ENCODE peak calls at places on chromosomes 7 and 10, in eight cellular contexts. R, U, H, J, G, O, S and F are unnamed samples.

GRCh38 chr7:28112883-28113540 is 67.6 kb downstream of the JAZF1 start:
- DNase-seq in R (no peak), U (no peak), H (no peak), J (no peak), G (peak), O (no peak), S (no peak), F (no peak)

GRCh38 chr7:435518-436366 is 83.9 kb downstream of the PDGFA start:
- DNase-seq in R (peak), U (no peak), H (no peak), J (no peak), G (no peak), O (no peak), S (peak), F (no peak)

GRCh38 chr7:138886501-138886917 is 88.5 kb upstream of the ATP6V0A4 start:
- DNase-seq in R (no peak), U (no peak), H (peak), J (peak), G (peak), O (no peak), S (peak), F (no peak)

GRCh38 chr10:128059915-128060314 is 66.3 kb downstream of the MKI67 start:
- DNase-seq in R (no peak), U (no peak), H (no peak), J (no peak), G (no peak), O (no peak), S (no peak), F (no peak)

GRCh38 chr7:115340828-115341227 is 418.9 kb downstream of the MDFIC start:
- DNase-seq in R (no peak), U (no peak), H (no peak), J (no peak), G (no peak), O (no peak), S (peak), F (peak)

GRCh38 chr10:73743327-73743904 is 756 bp upstream of the SEC24C start:
- DNase-seq in R (no peak), U (no peak), H (no peak), J (no peak), G (no peak), O (no peak), S (no peak), F (no peak)

GRCh38 chr7:46939089-46939488 is 642.8 kb downstream of the TNS3 start:
- DNase-seq in R (no peak), U (no peak), H (no peak), J (no peak), G (no peak), O (no peak), S (no peak), F (no peak)

GRCh38 chr10:43196981-43197833 is 59.0 kb downstream of the CSGALNACT2 start:
- DNase-seq in R (no peak), U (peak), H (no peak), J (no peak), G (no peak), O (no peak), S (no peak), F (peak)

GRCh38 chr7:113247198-113247597 is 128.8 kb upstream of the SMIM30 start:
- DNase-seq in R (no peak), U (no peak), H (no peak), J (no peak), G (no peak), O (no peak), S (no peak), F (no peak)

GRCh38 chr7:45646996-45647411 is 72.8 kb downstream of the ADCY1 start:
- DNase-seq in R (no peak), U (no peak), H (no peak), J (no peak), G (no peak), O (peak), S (no peak), F (peak)

GRCh38 chr10:34959786-34960185 is 130.4 kb downstream of the CUL2 start:
- DNase-seq in R (no peak), U (no peak), H (no peak), J (no peak), G (no peak), O (no peak), S (no peak), F (no peak)

GRCh38 chr7:55571534-55572377 is 546 bp downstream of the VOPP1 start:
- DNase-seq in R (peak), U (peak), H (peak), J (peak), G (peak), O (no peak), S (peak), F (peak)

GRCh38 chr10:31368724-31369123 is 49.7 kb downstream of the ZEB1 start:
- DNase-seq in R (no peak), U (no peak), H (no peak), J (no peak), G (no peak), O (no peak), S (no peak), F (no peak)

GRCh38 chr7:77651544-77652162 is 44.6 kb upstream of the RSBN1L start:
- DNase-seq in R (no peak), U (no peak), H (no peak), J (no peak), G (peak), O (no peak), S (peak), F (peak)

GRCh38 chr7:99576251-99576650 is 17.8 kb downstream of the ZNF655 start:
- DNase-seq in R (no peak), U (no peak), H (no peak), J (no peak), G (no peak), O (no peak), S (no peak), F (no peak)

GRCh38 chr7:40586197-40586596 is 451.4 kb downstream of the SUGCT start:
- DNase-seq in R (no peak), U (no peak), H (no peak), J (peak), G (no peak), O (no peak), S (no peak), F (no peak)

GRCh38 chr10:90344226-90344625 is 513.6 kb downstream of the HTR7 start:
- DNase-seq in R (no peak), U (no peak), H (no peak), J (no peak), G (no peak), O (no peak), S (no peak), F (no peak)

GRCh38 chr7:42691030-42691639 is 220.7 kb downstream of the C7orf25 start:
- DNase-seq in R (peak), U (no peak), H (peak), J (peak), G (peak), O (no peak), S (peak), F (peak)

GRCh38 chr7:97819161-97819560 is 53.0 kb downstream of the ASNS start:
- DNase-seq in R (no peak), U (no peak), H (no peak), J (no peak), G (peak), O (no peak), S (peak), F (no peak)

GRCh38 chr7:17304926-17305325 is 6.5 kb downstream of the AHR start:
- DNase-seq in R (no peak), U (no peak), H (no peak), J (peak), G (no peak), O (no peak), S (peak), F (peak)

GRCh38 chr7:155763721-155764431 is 48.4 kb downstream of the SHH start:
- DNase-seq in R (no peak), U (no peak), H (no peak), J (no peak), G (no peak), O (no peak), S (no peak), F (no peak)

GRCh38 chr10:15313844-15314243 is 57.2 kb downstream of the FAM171A1 start:
- DNase-seq in R (no peak), U (peak), H (no peak), J (no peak), G (no peak), O (no peak), S (no peak), F (no peak)

GRCh38 chr7:151501676-151502075 is 18.0 kb downstream of the RHEB start:
- DNase-seq in R (no peak), U (no peak), H (no peak), J (no peak), G (no peak), O (no peak), S (no peak), F (no peak)

GRCh38 chr7:25173184-25173583 is 48.1 kb upstream of the CYCS start:
- DNase-seq in R (peak), U (no peak), H (no peak), J (no peak), G (no peak), O (no peak), S (no peak), F (no peak)

GRCh38 chr10:129532838-129533237 is 65.8 kb downstream of the MGMT start:
- DNase-seq in R (no peak), U (no peak), H (no peak), J (no peak), G (no peak), O (no peak), S (no peak), F (no peak)

GRCh38 chr10:71302874-71303568 is 16.0 kb upstream of the SLC29A3 start:
- DNase-seq in R (no peak), U (no peak), H (no peak), J (peak), G (peak), O (no peak), S (peak), F (no peak)

GRCh38 chr7:77655836-77656455 is 40.3 kb upstream of the RSBN1L start:
- DNase-seq in R (peak), U (no peak), H (peak), J (no peak), G (no peak), O (no peak), S (no peak), F (no peak)

GRCh38 chr10:110965216-110965615 is 45.8 kb downstream of the SHOC2 start:
- DNase-seq in R (no peak), U (no peak), H (no peak), J (no peak), G (no peak), O (no peak), S (no peak), F (no peak)

GRCh38 chr7:121873795-121874194 is 834 bp downstream of the PTPRZ1 start:
- DNase-seq in R (no peak), U (no peak), H (no peak), J (no peak), G (no peak), O (no peak), S (no peak), F (no peak)

GRCh38 chr10:58064714-58065528 is 202.8 kb downstream of the IPMK start:
- DNase-seq in R (no peak), U (no peak), H (no peak), J (peak), G (peak), O (no peak), S (peak), F (peak)

GRCh38 chr7:25288536-25289283 is 60.4 kb upstream of the NPVF start:
- DNase-seq in R (no peak), U (no peak), H (peak), J (no peak), G (no peak), O (no peak), S (no peak), F (no peak)

GRCh38 chr7:14855033-14855794 is 47.3 kb downstream of the DGKB start:
- DNase-seq in R (no peak), U (no peak), H (no peak), J (no peak), G (no peak), O (no peak), S (no peak), F (no peak)

DNA sequence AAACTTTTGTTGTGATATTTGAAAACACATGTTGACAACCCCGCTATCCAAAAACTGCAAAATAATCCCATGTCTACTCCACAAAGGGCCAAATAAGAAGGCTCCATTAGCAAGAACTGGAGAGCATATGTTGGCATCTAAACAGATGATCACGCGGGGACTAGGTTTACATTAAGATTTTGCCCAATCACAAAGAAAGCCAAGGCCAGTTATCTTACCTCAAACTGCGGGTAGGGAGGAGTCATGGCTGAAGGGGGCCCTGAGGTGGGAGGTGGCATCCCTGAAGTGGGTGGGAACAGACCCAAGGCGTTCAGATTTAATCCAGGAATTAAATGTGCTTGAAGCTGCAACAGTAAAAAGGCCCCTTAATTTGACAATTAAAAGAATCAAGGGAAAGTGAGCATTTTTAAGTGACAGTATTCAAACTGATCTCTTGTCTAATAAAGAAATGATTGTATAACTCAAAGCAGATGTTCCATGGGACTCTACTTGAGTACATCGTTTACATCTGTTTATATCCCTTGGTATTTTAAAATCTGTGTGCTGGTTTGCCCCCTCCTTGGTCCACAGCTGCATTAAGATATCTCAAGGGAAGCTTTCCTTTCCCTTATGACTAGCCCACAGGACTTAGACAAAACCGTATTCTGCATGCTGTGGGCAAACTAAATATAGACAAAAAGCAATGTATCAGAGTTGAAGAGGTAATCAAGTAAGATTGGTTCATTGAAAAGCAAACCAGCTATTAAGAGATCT is 42.9 kb downstream of the MALSU1 start:
- DNase-seq in R (no peak), U (no peak), H (no peak), J (no peak), G (no peak), O (no peak), S (no peak), F (no peak)
- TF ChIP-seq POLR2A in R (no peak), U (no peak), H (no peak), J (no peak), G (no peak), O (no peak), S (no peak), F (no peak)

DNA sequence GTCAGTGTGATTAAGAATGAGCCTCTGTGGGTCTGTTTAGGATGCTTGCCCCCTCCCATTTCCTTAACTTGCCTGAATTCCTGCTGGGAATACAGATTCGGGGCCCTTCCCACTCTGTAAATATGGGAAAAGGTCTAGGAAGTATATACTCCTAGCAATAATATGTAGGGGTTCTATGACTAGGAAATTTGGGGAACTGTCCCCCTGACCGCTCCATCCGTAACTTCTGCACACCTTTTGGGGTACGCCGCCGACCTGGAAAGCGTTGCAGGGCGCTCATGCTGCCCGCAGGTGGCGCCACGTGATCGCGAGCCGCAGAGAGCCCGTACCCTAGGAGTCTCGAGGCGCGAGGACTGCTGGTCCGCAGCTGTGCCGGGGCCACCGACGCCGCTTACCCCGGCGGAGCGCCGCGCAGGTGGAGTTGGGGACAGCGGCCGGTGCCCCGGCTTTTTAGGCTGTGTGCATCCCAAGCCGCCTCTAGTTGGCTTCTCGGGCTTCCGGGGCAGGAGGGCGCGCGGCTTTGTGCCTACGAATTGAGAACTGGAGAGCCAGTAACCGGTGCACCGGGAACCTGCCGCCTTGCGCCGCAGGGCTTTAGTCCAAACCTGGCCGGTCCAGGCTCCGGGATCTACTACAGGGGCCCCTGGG is 656 bp upstream of the CNNM2 start:
- DNase-seq in R (peak), U (peak), H (peak), J (peak), G (peak), O (peak), S (peak), F (peak)
- TF ChIP-seq POLR2A in R (no peak), U (no peak), H (no peak), J (no peak), G (no peak), O (no peak), S (no peak), F (peak)

GRCh38 chr10:50417906-50418697 is 166.8 kb upstream of the ASAH2 start:
- DNase-seq in R (peak), U (peak), H (peak), J (peak), G (peak), O (peak), S (peak), F (peak)
- TF ChIP-seq POLR2A in R (no peak), U (peak), H (no peak), J (peak), G (no peak), O (no peak), S (no peak), F (peak)

GRCh38 chr10:72318383-72319262 is 36.1 kb downstream of the DNAJB12 start:
- DNase-seq in R (no peak), U (no peak), H (no peak), J (no peak), G (no peak), O (no peak), S (no peak), F (peak)

GRCh38 chr10:72315611-72316385 is 38.9 kb downstream of the DNAJB12 start:
- DNase-seq in R (peak), U (peak), H (peak), J (no peak), G (no peak), O (no peak), S (peak), F (peak)

GRCh38 chr10:72315054-72315453 is 39.7 kb downstream of the DNAJB12 start:
- DNase-seq in R (no peak), U (no peak), H (no peak), J (no peak), G (no peak), O (no peak), S (no peak), F (peak)

GRCh38 chr10:72316386-72316700 is 38.4 kb downstream of the DNAJB12 start:
- DNase-seq in R (no peak), U (no peak), H (no peak), J (no peak), G (no peak), O (no peak), S (no peak), F (peak)

GRCh38 chr10:72316748-72317435 is 37.8 kb downstream of the DNAJB12 start:
- DNase-seq in R (peak), U (peak), H (peak), J (no peak), G (peak), O (no peak), S (peak), F (peak)
- TF ChIP-seq POLR2A in R (no peak), U (no peak), H (no peak), J (no peak), G (no peak), O (no peak), S (no peak), F (no peak)

GRCh38 chr7:7664344-7664743 is 23.8 kb downstream of the UMAD1 start:
- DNase-seq in R (no peak), U (no peak), H (no peak), J (no peak), G (no peak), O (no peak), S (no peak), F (no peak)
- TF ChIP-seq POLR2A in R (no peak), U (no peak), H (no peak), J (no peak), G (no peak), O (no peak), S (no peak), F (no peak)

GRCh38 chr7:74287303-74288033 is 1.7 kb upstream of the CLIP2 start:
- DNase-seq in R (peak), U (no peak), H (no peak), J (no peak), G (no peak), O (no peak), S (no peak), F (no peak)

GRCh38 chr7:74288034-74288881 is 949 bp upstream of the CLIP2 start:
- DNase-seq in R (no peak), U (no peak), H (no peak), J (no peak), G (no peak), O (no peak), S (no peak), F (no peak)

GRCh38 chr7:74289660-74290589 is 718 bp downstream of the CLIP2 start:
- DNase-seq in R (peak), U (peak), H (peak), J (peak), G (no peak), O (peak), S (peak), F (peak)

GRCh38 chr7:74290590-74290950 is 1.4 kb downstream of the CLIP2 start:
- DNase-seq in R (peak), U (no peak), H (no peak), J (no peak), G (no peak), O (no peak), S (no peak), F (no peak)

GRCh38 chr7:74289018-74289659 is at the start of gene CLIP2:
- DNase-seq in R (peak), U (peak), H (peak), J (peak), G (peak), O (peak), S (peak), F (peak)
- TF ChIP-seq POLR2A in R (peak), U (peak), H (peak), J (peak), G (no peak), O (no peak), S (peak), F (peak)

GRCh38 chr7:141695803-141696289 is 6.1 kb downstream of the DENND11 start:
- DNase-seq in R (peak), U (no peak), H (peak), J (no peak), G (peak), O (no peak), S (peak), F (no peak)
- TF ChIP-seq POLR2A in R (no peak), U (no peak), H (no peak), J (no peak), G (no peak), O (no peak), S (no peak), F (no peak)

DNA sequence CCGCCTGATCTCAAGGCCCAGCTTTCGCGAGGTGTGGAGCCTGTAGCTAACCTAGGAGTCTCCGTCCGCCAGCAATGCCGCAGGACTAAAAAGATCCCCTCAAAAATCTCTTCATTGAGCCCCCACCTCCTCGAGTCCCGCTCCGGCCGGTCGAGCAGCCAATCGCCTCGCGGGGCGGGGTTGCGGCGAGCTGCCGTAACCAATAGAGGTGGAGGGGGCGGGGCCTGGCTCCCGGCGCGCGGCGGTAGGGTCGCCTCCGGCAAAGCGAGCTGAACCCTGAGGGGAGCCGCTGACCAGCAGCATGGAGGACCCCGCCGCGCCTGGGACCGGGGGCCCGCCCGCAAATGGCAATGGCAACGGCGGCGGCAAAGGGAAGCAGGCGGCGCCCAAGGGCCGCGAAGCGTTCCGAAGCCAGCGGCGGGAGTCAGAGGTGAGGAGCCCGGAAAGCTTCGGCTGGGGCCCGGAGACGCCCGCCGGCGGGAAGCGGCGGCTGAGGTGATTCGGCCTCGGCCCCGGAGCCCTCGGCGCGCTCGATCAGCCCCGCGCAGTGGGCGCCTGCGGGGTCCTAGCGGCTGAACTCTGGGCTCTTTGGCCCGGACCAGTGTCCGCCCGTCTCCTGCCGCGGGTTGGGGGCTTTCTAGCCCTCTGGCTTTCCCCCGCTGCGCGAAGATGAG is at the start of gene STRIP2:
- DNase-seq in R (peak), U (peak), H (peak), J (peak), G (peak), O (peak), S (peak), F (peak)
- TF ChIP-seq POLR2A in R (no peak), U (peak), H (peak), J (peak), G (peak), O (no peak), S (peak), F (peak)